ENCODE peak calls at places on chromosomes 11 and 22, in seven cellular contexts. Q is fibroblast of pulmonary artery, Y is astrocyte of the cerebellum, N is omental fat pad, I is neural crest cell, H is breast epithelium, L is A549. W is an unnamed sample.

GRCh38 chr11:117582491-117582890 is 214.5 kb downstream of the DSCAML1 start:
- DNase-seq in Q (no peak), N (no peak), Y (no peak), L (no peak), I (no peak), H (no peak), W (no peak)

GRCh38 chr11:19027829-19028595 is 32.5 kb downstream of the MRGPRX2 start:
- DNase-seq in H (no peak), L (peak), Q (peak), I (no peak), N (no peak), Y (peak), W (no peak)

GRCh38 chr22:45565171-45565570 is 62.5 kb downstream of the FBLN1 start:
- DNase-seq in N (no peak), Y (no peak), I (no peak), H (no peak), L (no peak), Q (no peak), W (no peak)

GRCh38 chr11:65454696-65455456 is 32.3 kb downstream of the NEAT1 start:
- DNase-seq in L (peak), N (no peak), Q (peak), I (peak), Y (no peak), H (peak), W (peak)

GRCh38 chr11:84673753-84674152 is 953.4 kb downstream of the DLG2 start:
- DNase-seq in H (no peak), Q (no peak), I (no peak), L (no peak), N (no peak), Y (peak), W (no peak)

GRCh38 chr11:27938011-27938410 is 169.9 kb downstream of the KIF18A start:
- DNase-seq in N (no peak), I (no peak), H (no peak), L (no peak), Q (peak), Y (no peak), W (no peak)

GRCh38 chr11:84261707-84262106 is 975.5 kb upstream of the CCDC90B start:
- DNase-seq in I (no peak), N (no peak), Y (no peak), Q (no peak), L (no peak), H (no peak), W (no peak)

GRCh38 chr22:46845281-46846153 is 83.1 kb downstream of the TBC1D22A start:
- DNase-seq in Q (peak), Y (peak), I (no peak), H (no peak), L (no peak), N (no peak), W (no peak)

GRCh38 chr11:69636512-69636866 is 4.5 kb upstream of the CCND1 start:
- DNase-seq in L (peak), Y (peak), Q (peak), I (peak), H (peak), N (no peak), W (no peak)

GRCh38 chr22:36612458-36612857 is 83.5 kb upstream of the EIF3D start:
- DNase-seq in Q (peak), H (no peak), L (no peak), Y (peak), I (no peak), N (no peak), W (no peak)

GRCh38 chr22:38214248-38215056 is 12.7 kb downstream of the MAFF start:
- DNase-seq in Q (peak), Y (no peak), I (peak), H (no peak), L (no peak), N (no peak), W (peak)

GRCh38 chr11:58058276-58059010 is 27.7 kb downstream of the OR6Q1 start:
- DNase-seq in N (no peak), I (no peak), L (no peak), H (no peak), Y (no peak), Q (no peak), W (no peak)

GRCh38 chr22:41535244-41535643 is 9.0 kb downstream of the POLR3H start:
- DNase-seq in I (no peak), L (peak), N (no peak), Q (no peak), Y (no peak), H (no peak), W (no peak)

GRCh38 chr22:46446799-46447198 is 90.6 kb downstream of the CELSR1 start:
- DNase-seq in H (no peak), L (no peak), Q (peak), I (no peak), N (no peak), Y (no peak), W (no peak)

GRCh38 chr11:31940396-31941037 is 129.4 kb upstream of the PAX6 start:
- DNase-seq in Y (peak), N (no peak), H (no peak), Q (peak), I (no peak), L (no peak), W (no peak)

GRCh38 chr11:22577854-22578253 is 47.8 kb downstream of the FANCF start:
- DNase-seq in N (no peak), H (no peak), I (no peak), L (no peak), Y (no peak), Q (no peak), W (no peak)

GRCh38 chr11:8283510-8284272 is 20.0 kb upstream of the LMO1 start:
- DNase-seq in N (no peak), L (no peak), Y (no peak), I (peak), Q (no peak), H (no peak), W (peak)

GRCh38 chr11:1116666-1117390 is 40.9 kb upstream of the MUC5AC start:
- DNase-seq in N (no peak), I (no peak), Q (no peak), L (no peak), Y (no peak), H (no peak), W (no peak)

GRCh38 chr22:43876866-43877509 is 14.7 kb upstream of the SULT4A1 start:
- DNase-seq in L (no peak), I (no peak), Y (no peak), N (no peak), H (peak), Q (no peak), W (no peak)

GRCh38 chr11:125404811-125405481 is 91.1 kb downstream of the FEZ1 start:
- DNase-seq in H (peak), Q (peak), Y (no peak), I (peak), N (peak), L (peak), W (peak)

GRCh38 chr11:29310706-29311342 is 706.0 kb downstream of the KCNA4 start:
- DNase-seq in Q (peak), Y (no peak), N (no peak), H (no peak), L (no peak), I (no peak), W (no peak)

GRCh38 chr11:12182650-12183511 is 72.5 kb downstream of the MICAL2 start:
- DNase-seq in Y (peak), N (peak), I (no peak), L (peak), H (no peak), Q (peak), W (no peak)

GRCh38 chr11:114524122-114524521 is 35.6 kb downstream of the NXPE1 start:
- DNase-seq in I (no peak), H (no peak), L (no peak), Y (no peak), Q (no peak), N (no peak), W (no peak)

GRCh38 chr11:65640483-65641207 is 2.7 kb downstream of the SIPA1 start:
- DNase-seq in Q (no peak), H (no peak), L (no peak), N (no peak), Y (no peak), I (no peak), W (peak)

GRCh38 chr11:296976-297665 is 2.2 kb downstream of the IFITM5 start:
- DNase-seq in Q (no peak), H (no peak), I (no peak), L (no peak), Y (no peak), N (no peak), W (no peak)

GRCh38 chr22:30444632-30445437 is 19.3 kb downstream of the MTFP1 start:
- DNase-seq in Y (no peak), N (no peak), Q (peak), I (peak), L (peak), H (no peak), W (no peak)

GRCh38 chr11:34281256-34281655 is 76.6 kb downstream of the ABTB2 start:
- DNase-seq in Y (no peak), I (no peak), L (no peak), Q (no peak), N (no peak), H (no peak), W (no peak)

GRCh38 chr11:4960877-4961276 is 5.4 kb upstream of the OR51A2 start:
- DNase-seq in N (no peak), L (no peak), I (no peak), H (no peak), Q (no peak), Y (no peak), W (no peak)

GRCh38 chr11:116171271-116172140 is 601.3 kb downstream of the BUD13 start:
- DNase-seq in Y (no peak), Q (no peak), H (no peak), L (no peak), I (no peak), N (no peak), W (no peak)

GRCh38 chr11:71498091-71498490 is 29.0 kb upstream of the KRTAP5-7 start:
- DNase-seq in N (no peak), Y (no peak), Q (no peak), H (no peak), I (no peak), L (no peak), W (peak)

GRCh38 chr22:45503816-45504702 is 1.4 kb downstream of the FBLN1 start:
- DNase-seq in L (no peak), N (no peak), Q (peak), I (peak), H (no peak), Y (peak), W (no peak)

GRCh38 chr22:21447694-21448402 is 19.3 kb upstream of the TMEM191C start:
- DNase-seq in I (no peak), Q (no peak), L (no peak), N (no peak), H (peak), Y (no peak), W (no peak)
- TF ChIP-seq CTCF in I (peak), Q (peak), L (no peak), N (no peak), H (no peak), Y (peak), W (no peak)

DNA sequence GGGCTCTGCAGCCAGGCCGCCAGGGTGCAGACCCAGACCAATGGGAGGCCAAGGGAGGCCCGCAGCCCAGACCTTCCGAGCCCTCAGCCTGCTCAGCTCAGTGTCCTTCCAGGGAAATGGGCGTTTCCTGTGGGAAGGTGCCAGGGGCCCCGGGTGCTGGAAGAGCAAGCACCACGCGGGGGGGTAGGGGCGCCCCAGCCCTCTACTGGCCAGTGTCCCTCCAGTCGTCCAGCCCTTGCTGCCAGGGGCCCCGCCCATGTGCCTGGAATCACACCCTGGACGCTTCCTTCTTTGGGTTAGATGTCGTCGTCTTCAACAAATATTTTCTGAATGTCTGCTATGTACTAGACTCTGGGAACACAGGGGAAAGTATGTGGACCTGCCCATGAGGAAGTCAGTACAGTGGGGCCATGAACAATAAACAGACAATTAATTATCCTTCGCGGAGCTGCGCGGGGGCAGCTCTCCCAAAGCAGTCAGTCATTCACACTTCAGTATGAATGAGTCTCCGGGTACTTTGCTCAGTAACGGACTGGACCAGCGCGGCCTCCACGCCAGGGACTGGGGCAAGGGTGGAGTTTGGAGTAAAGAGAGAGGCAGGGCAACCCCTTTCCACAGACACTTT is 60.2 kb downstream of the CDKN1C start:
- DNase-seq in L (no peak), Y (peak), I (no peak), Q (peak), N (no peak), H (peak), W (no peak)
- TF ChIP-seq CTCF in L (no peak), Y (no peak), I (no peak), Q (no peak), N (no peak), H (peak), W (no peak)

GRCh38 chr22:39625554-39626537 is 55.3 kb downstream of the CACNA1I start:
- DNase-seq in I (no peak), Y (no peak), Q (no peak), H (no peak), L (no peak), N (no peak), W (no peak)
- TF ChIP-seq CTCF in I (no peak), Y (no peak), Q (no peak), H (no peak), L (no peak), N (no peak), W (no peak)

DNA sequence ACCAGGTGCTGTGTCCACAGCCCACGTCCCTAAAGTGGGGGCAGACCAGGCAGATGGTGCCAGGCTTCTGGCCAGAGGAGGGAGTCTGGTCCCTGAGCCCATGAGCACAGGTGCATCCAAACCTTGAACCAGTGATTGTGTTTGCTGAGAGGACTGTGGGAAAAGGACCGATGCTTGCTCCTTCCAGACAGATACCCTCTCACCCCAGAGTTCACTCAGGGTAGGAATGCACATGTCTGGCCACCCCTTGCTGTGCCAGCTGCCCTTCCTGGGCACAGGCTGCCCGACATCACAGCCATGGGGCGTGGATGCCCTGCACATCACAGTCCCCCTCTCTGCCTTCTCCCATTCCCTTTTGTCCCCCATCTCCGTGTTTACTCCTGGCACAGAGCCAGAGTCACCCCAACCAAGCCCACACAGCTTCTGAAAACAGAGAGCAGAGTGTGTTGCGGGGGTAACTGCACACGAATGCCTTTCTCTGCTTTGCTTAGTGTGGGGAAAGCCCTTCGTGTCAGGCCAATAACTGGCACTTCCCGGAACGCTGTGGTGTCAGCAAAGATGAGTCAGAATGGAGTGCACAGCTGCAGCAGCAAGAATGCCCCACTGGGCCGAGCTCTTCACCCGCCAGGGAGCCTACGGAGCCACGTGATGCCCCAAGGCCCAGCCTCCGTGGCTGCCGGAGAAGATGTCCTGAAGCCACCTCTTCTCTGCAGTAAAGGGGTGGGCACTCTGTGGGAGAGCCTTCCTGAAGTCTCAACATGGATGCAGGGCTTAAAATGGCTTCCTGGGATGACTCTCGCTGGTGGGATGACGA is 7.6 kb downstream of the CARS1 start:
- DNase-seq in L (peak), Q (peak), N (peak), Y (peak), H (peak), I (no peak), W (no peak)
- TF ChIP-seq CTCF in L (peak), Q (peak), N (no peak), Y (peak), H (no peak), I (no peak), W (no peak)

GRCh38 chr11:86408845-86409244 is 34.2 kb downstream of the CCDC81 start:
- DNase-seq in I (no peak), Y (no peak), N (no peak), Q (peak), H (no peak), L (peak), W (no peak)
- TF ChIP-seq CTCF in I (peak), Y (peak), N (no peak), Q (peak), H (no peak), L (peak), W (no peak)

DNA sequence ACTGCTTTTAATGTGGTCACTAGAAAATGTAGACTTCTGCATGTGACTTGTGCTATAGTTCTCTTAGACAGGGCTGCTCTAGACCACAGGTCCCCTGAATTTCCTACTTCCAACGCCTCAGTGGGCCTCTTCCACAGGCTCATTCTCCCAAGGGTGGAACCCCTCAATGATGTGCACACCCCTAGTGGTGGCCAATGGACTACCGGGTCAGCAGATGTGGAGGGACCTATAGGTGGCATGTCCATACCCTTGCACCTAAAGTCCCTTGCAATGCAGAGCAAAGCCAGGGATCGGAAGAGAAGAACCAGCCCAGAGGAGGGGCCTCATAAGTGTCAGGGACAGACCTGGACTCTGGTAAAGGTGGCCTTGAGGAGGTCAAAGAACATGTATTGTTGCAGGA is 20.0 kb downstream of the MMP13 start:
- DNase-seq in Q (no peak), H (no peak), L (no peak), Y (no peak), I (no peak), N (no peak), W (no peak)
- TF ChIP-seq CTCF in Q (no peak), H (no peak), L (no peak), Y (peak), I (no peak), N (no peak), W (no peak)

GRCh38 chr11:17568944-17569343 is 21.9 kb downstream of the OTOG start:
- DNase-seq in N (no peak), Y (no peak), L (no peak), I (no peak), Q (no peak), H (peak), W (no peak)
- TF ChIP-seq CTCF in N (no peak), Y (no peak), L (no peak), I (no peak), Q (no peak), H (no peak), W (no peak)

DNA sequence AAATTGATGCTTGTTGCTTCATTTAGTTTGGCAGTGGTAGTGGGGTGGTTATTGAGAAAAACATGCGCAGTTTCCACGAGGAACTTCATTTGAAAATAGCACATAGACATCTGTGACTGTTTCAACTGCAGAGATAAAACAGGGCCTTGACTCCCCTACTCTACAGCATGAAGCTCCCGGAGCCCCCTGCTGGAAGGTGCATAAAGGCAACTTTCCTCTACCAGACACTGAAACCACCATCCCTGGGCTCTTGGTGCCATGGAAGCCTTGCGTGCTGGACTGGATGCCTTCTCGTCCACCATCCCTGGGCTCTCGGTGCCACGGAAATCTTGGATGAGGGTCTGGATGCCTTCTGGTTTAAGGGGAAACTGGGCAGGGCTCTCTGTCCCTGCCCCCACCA is 195.8 kb downstream of the CSNK2A3 start:
- DNase-seq in L (peak), N (no peak), Q (peak), I (peak), Y (no peak), H (no peak), W (no peak)
- TF ChIP-seq CTCF in L (peak), N (no peak), Q (peak), I (peak), Y (peak), H (no peak), W (no peak)